ENCODE peak calls at places on chromosomes 1 and 21, in six cellular contexts. I is mucosa of gallbladder, V is NCI-H774, D is hippocampal formation, P is foreskin fibroblast, S is amniotic epithelial cell. G is an unnamed sample.

GRCh38 chr1:101742513-101742912 is 254.2 kb downstream of the OLFM3 start:
- DNase-seq in S (no peak), I (no peak), D (no peak), V (no peak), P (no peak), G (no peak)

GRCh38 chr1:2468041-2468472 is 8.0 kb upstream of the PLCH2 start:
- DNase-seq in S (peak), V (no peak), I (peak), P (peak), D (no peak), G (no peak)

GRCh38 chr21:43211085-43212071 is 42.6 kb downstream of the CRYAA start:
- DNase-seq in P (no peak), S (no peak), D (no peak), I (peak), V (peak), G (no peak)

GRCh38 chr21:29953072-29953471 is 13.3 kb upstream of the GRIK1 start:
- DNase-seq in P (peak), I (no peak), D (no peak), V (no peak), S (no peak), G (no peak)

GRCh38 chr1:76864383-76864782 is 2.9 kb upstream of the ST6GALNAC5 start:
- DNase-seq in V (no peak), P (no peak), S (peak), D (no peak), I (no peak), G (no peak)

GRCh38 chr1:234955107-234955731 is 173.4 kb downstream of the TOMM20 start:
- DNase-seq in S (peak), V (no peak), D (peak), P (peak), I (peak), G (no peak)

GRCh38 chr1:206679738-206680211 is 4.9 kb upstream of the MAPKAPK2 start:
- DNase-seq in V (no peak), I (no peak), P (no peak), D (no peak), S (no peak), G (no peak)

GRCh38 chr1:28056129-28056925 is 32.1 kb downstream of the EYA3 start:
- DNase-seq in I (no peak), P (no peak), S (peak), D (no peak), V (peak), G (no peak)

GRCh38 chr1:233359431-233359830 is 31.9 kb downstream of the MAP3K21 start:
- DNase-seq in I (peak), S (peak), P (no peak), D (no peak), V (no peak), G (no peak)

GRCh38 chr1:224784606-224785328 is 144.7 kb upstream of the DNAH14 start:
- DNase-seq in S (no peak), P (peak), D (no peak), V (no peak), I (no peak), G (peak)

GRCh38 chr1:109928591-109929111 is 18.0 kb downstream of the CSF1 start:
- DNase-seq in S (peak), I (no peak), P (peak), V (no peak), D (no peak), G (no peak)

GRCh38 chr21:38467911-38468310 is 30.4 kb downstream of the ERG start:
- DNase-seq in I (no peak), P (no peak), S (no peak), D (no peak), V (no peak), G (no peak)

GRCh38 chr1:85448358-85448757 is 16.6 kb downstream of the DDAH1 start:
- DNase-seq in S (peak), I (no peak), V (no peak), P (peak), D (no peak), G (no peak)

GRCh38 chr1:194477908-194478307 is 1291.5 kb upstream of the B3GALT2 start:
- DNase-seq in S (no peak), V (no peak), I (no peak), D (no peak), P (no peak), G (no peak)

GRCh38 chr1:1894354-1895049 is 3.6 kb upstream of the GNB1 start:
- DNase-seq in D (no peak), P (no peak), V (no peak), S (no peak), I (no peak), G (no peak)

GRCh38 chr1:151504252-151504651 is 6.9 kb upstream of the CGN start:
- DNase-seq in P (no peak), I (no peak), D (no peak), S (no peak), V (no peak), G (no peak)

GRCh38 chr1:84352298-84353106 is 45.8 kb upstream of the DNASE2B start:
- DNase-seq in V (no peak), D (no peak), P (peak), I (no peak), S (no peak), G (no peak)

GRCh38 chr1:16318544-16318943 is 33.7 kb downstream of the FBXO42 start:
- DNase-seq in S (peak), P (peak), V (no peak), D (no peak), I (no peak), G (no peak)

GRCh38 chr1:231683439-231684165 is 57.0 kb downstream of the DISC1 start:
- DNase-seq in I (no peak), D (no peak), V (peak), P (peak), S (no peak), G (no peak)